ENCODE peak calls at places on chromosomes 5 and 9, in nine cellular contexts. One of them, this sample, is unnamed.

GRCh38 chr9:95991326-95991725 is 115.8 kb downstream of the ERCC6L2 start:
- DNase-seq in GM23248: no peak
- DNase-seq in HS-5: no peak
- DNase-seq in HuH-7: no peak
- DNase-seq in activated T-helper 1 cell treated with Interleukin-2 at 50 U/mL for 16 hours: no peak
- DNase-seq in NCI-H345: no peak
- DNase-seq in frontal cortex: no peak
- DNase-seq in fibroblast of villous mesenchyme: no peak
- DNase-seq in occipital lobe: no peak
- DNase-seq in this sample: no peak

GRCh38 chr5:54088081-54088480 is 222.3 kb downstream of the ARL15 start:
- DNase-seq in GM23248: no peak
- DNase-seq in HS-5: peak; percentile 37
- DNase-seq in HuH-7: no peak
- DNase-seq in activated T-helper 1 cell treated with Interleukin-2 at 50 U/mL for 16 hours: no peak
- DNase-seq in NCI-H345: no peak
- DNase-seq in frontal cortex: no peak
- DNase-seq in fibroblast of villous mesenchyme: no peak
- DNase-seq in occipital lobe: no peak
- DNase-seq in this sample: no peak

GRCh38 chr9:12232836-12233235 is 460.3 kb upstream of the TYRP1 start:
- DNase-seq in GM23248: no peak
- DNase-seq in HS-5: no peak
- DNase-seq in HuH-7: no peak
- DNase-seq in activated T-helper 1 cell treated with Interleukin-2 at 50 U/mL for 16 hours: no peak
- DNase-seq in NCI-H345: no peak
- DNase-seq in frontal cortex: no peak
- DNase-seq in fibroblast of villous mesenchyme: no peak
- DNase-seq in occipital lobe: no peak
- DNase-seq in this sample: no peak

GRCh38 chr5:157059093-157059539 is at the start of gene HAVCR1:
- DNase-seq in GM23248: no peak
- DNase-seq in HS-5: no peak
- DNase-seq in HuH-7: peak; percentile 55
- DNase-seq in activated T-helper 1 cell treated with Interleukin-2 at 50 U/mL for 16 hours: no peak
- DNase-seq in NCI-H345: no peak
- DNase-seq in frontal cortex: no peak
- DNase-seq in fibroblast of villous mesenchyme: no peak
- DNase-seq in occipital lobe: no peak
- DNase-seq in this sample: no peak

GRCh38 chr9:21802418-21803000 is at the start of gene MTAP:
- DNase-seq in GM23248: peak; percentile 91
- DNase-seq in HS-5: peak; percentile 65
- DNase-seq in HuH-7: peak; percentile 88
- DNase-seq in activated T-helper 1 cell treated with Interleukin-2 at 50 U/mL for 16 hours: peak; percentile 49
- DNase-seq in NCI-H345: peak; percentile 94
- DNase-seq in frontal cortex: peak; percentile 86
- DNase-seq in fibroblast of villous mesenchyme: peak; percentile 94
- DNase-seq in occipital lobe: peak; percentile 89
- DNase-seq in this sample: no peak

GRCh38 chr5:157820593-157821252 is 38.2 kb downstream of the CLINT1 start:
- DNase-seq in GM23248: peak; percentile 79
- DNase-seq in HS-5: peak; percentile 18
- DNase-seq in HuH-7: peak; percentile 13
- DNase-seq in activated T-helper 1 cell treated with Interleukin-2 at 50 U/mL for 16 hours: no peak
- DNase-seq in NCI-H345: peak; percentile 26
- DNase-seq in frontal cortex: no peak
- DNase-seq in fibroblast of villous mesenchyme: peak; percentile 61
- DNase-seq in occipital lobe: no peak
- DNase-seq in this sample: no peak

GRCh38 chr9:97704851-97705250 is 7.7 kb upstream of the XPA start:
- DNase-seq in GM23248: peak; percentile 32
- DNase-seq in HS-5: no peak
- DNase-seq in HuH-7: no peak
- DNase-seq in activated T-helper 1 cell treated with Interleukin-2 at 50 U/mL for 16 hours: no peak
- DNase-seq in NCI-H345: no peak
- DNase-seq in frontal cortex: no peak
- DNase-seq in fibroblast of villous mesenchyme: no peak
- DNase-seq in occipital lobe: no peak
- DNase-seq in this sample: no peak

GRCh38 chr5:78360674-78361225 is 333 bp downstream of the SCAMP1 start:
- DNase-seq in GM23248: no peak
- DNase-seq in HS-5: no peak
- DNase-seq in HuH-7: peak; percentile 33
- DNase-seq in activated T-helper 1 cell treated with Interleukin-2 at 50 U/mL for 16 hours: peak; percentile 56
- DNase-seq in NCI-H345: peak; percentile 53
- DNase-seq in frontal cortex: peak; percentile 54
- DNase-seq in fibroblast of villous mesenchyme: peak; percentile 3
- DNase-seq in occipital lobe: peak; percentile 7
- DNase-seq in this sample: peak; percentile 36

GRCh38 chr5:139137703-139138102 is 60.5 kb downstream of the SIL1 start:
- DNase-seq in GM23248: peak; percentile 30
- DNase-seq in HS-5: no peak
- DNase-seq in HuH-7: peak; percentile 31
- DNase-seq in activated T-helper 1 cell treated with Interleukin-2 at 50 U/mL for 16 hours: no peak
- DNase-seq in NCI-H345: peak; percentile 37
- DNase-seq in frontal cortex: no peak
- DNase-seq in fibroblast of villous mesenchyme: peak; percentile 37
- DNase-seq in occipital lobe: no peak
- DNase-seq in this sample: no peak

GRCh38 chr9:97773091-97773490 is 76.0 kb upstream of the XPA start:
- DNase-seq in GM23248: peak; percentile 38
- DNase-seq in HS-5: no peak
- DNase-seq in HuH-7: no peak
- DNase-seq in activated T-helper 1 cell treated with Interleukin-2 at 50 U/mL for 16 hours: no peak
- DNase-seq in NCI-H345: no peak
- DNase-seq in frontal cortex: no peak
- DNase-seq in fibroblast of villous mesenchyme: no peak
- DNase-seq in occipital lobe: no peak
- DNase-seq in this sample: no peak

GRCh38 chr5:82939326-82939725 is 137.9 kb downstream of the TMEM167A start:
- DNase-seq in GM23248: no peak
- DNase-seq in HS-5: no peak
- DNase-seq in HuH-7: no peak
- DNase-seq in activated T-helper 1 cell treated with Interleukin-2 at 50 U/mL for 16 hours: no peak
- DNase-seq in NCI-H345: no peak
- DNase-seq in frontal cortex: no peak
- DNase-seq in fibroblast of villous mesenchyme: no peak
- DNase-seq in occipital lobe: no peak
- DNase-seq in this sample: no peak

GRCh38 chr5:17021363-17021932 is 85.4 kb upstream of the MYO10 start:
- DNase-seq in GM23248: peak; percentile 54
- DNase-seq in HS-5: no peak
- DNase-seq in HuH-7: no peak
- DNase-seq in activated T-helper 1 cell treated with Interleukin-2 at 50 U/mL for 16 hours: no peak
- DNase-seq in NCI-H345: no peak
- DNase-seq in frontal cortex: no peak
- DNase-seq in fibroblast of villous mesenchyme: peak; percentile 70
- DNase-seq in occipital lobe: no peak
- DNase-seq in this sample: no peak

GRCh38 chr5:69213513-69214215 is 21.0 kb upstream of the CDK7 start:
- DNase-seq in GM23248: peak; percentile 79
- DNase-seq in HS-5: peak; percentile 55
- DNase-seq in HuH-7: no peak
- DNase-seq in activated T-helper 1 cell treated with Interleukin-2 at 50 U/mL for 16 hours: no peak
- DNase-seq in NCI-H345: no peak
- DNase-seq in frontal cortex: no peak
- DNase-seq in fibroblast of villous mesenchyme: peak; percentile 75
- DNase-seq in occipital lobe: no peak
- DNase-seq in this sample: no peak

GRCh38 chr5:169867347-169867746 is 112.9 kb downstream of the INSYN2B start:
- DNase-seq in GM23248: no peak
- DNase-seq in HS-5: no peak
- DNase-seq in HuH-7: no peak
- DNase-seq in activated T-helper 1 cell treated with Interleukin-2 at 50 U/mL for 16 hours: no peak
- DNase-seq in NCI-H345: no peak
- DNase-seq in frontal cortex: no peak
- DNase-seq in fibroblast of villous mesenchyme: no peak
- DNase-seq in occipital lobe: no peak
- DNase-seq in this sample: no peak

GRCh38 chr5:147467973-147468508 is 41.8 kb downstream of the DPYSL3 start:
- DNase-seq in GM23248: peak; percentile 15
- DNase-seq in HS-5: no peak
- DNase-seq in HuH-7: no peak
- DNase-seq in activated T-helper 1 cell treated with Interleukin-2 at 50 U/mL for 16 hours: no peak
- DNase-seq in NCI-H345: no peak
- DNase-seq in frontal cortex: no peak
- DNase-seq in fibroblast of villous mesenchyme: peak; percentile 39
- DNase-seq in occipital lobe: no peak
- DNase-seq in this sample: no peak

GRCh38 chr9:21030389-21031035 is 928 bp downstream of the HACD4 start:
- DNase-seq in GM23248: peak; percentile 72
- DNase-seq in HS-5: no peak
- DNase-seq in HuH-7: no peak
- DNase-seq in activated T-helper 1 cell treated with Interleukin-2 at 50 U/mL for 16 hours: no peak
- DNase-seq in NCI-H345: no peak
- DNase-seq in frontal cortex: peak; percentile 23
- DNase-seq in fibroblast of villous mesenchyme: peak; percentile 65
- DNase-seq in occipital lobe: no peak
- DNase-seq in this sample: no peak

This sample was measured in amygdala.